ENCODE peak calls at places on chromosomes 16 and 17, in seven cellular contexts. A is IMR-90, S is trophoblast cell, L is H1, D is mesendoderm, H is mesenchymal stem cell, E is neuronal stem cell. J is an unnamed sample.

GRCh38 chr16:19804538-19805323 is 79.9 kb downstream of the GPRC5B start:
- DNase-seq in A (no peak), S (no peak), L (peak; percentile 38), D (peak; percentile 84), H (no peak), E (no peak), J (peak; percentile 85)

GRCh38 chr16:21937387-21937829 is 15.8 kb upstream of the UQCRC2 start:
- DNase-seq in A (no peak), S (no peak), L (no peak), D (no peak), H (no peak), E (no peak), J (no peak)

GRCh38 chr16:58456193-58456592 is 43.8 kb upstream of the NDRG4 start:
- DNase-seq in A (no peak), S (no peak), L (no peak), D (no peak), H (no peak), E (no peak), J (no peak)

GRCh38 chr16:65494609-65495008 is 372.7 kb upstream of the CDH11 start:
- DNase-seq in A (no peak), S (no peak), L (no peak), D (no peak), H (no peak), E (no peak), J (no peak)

GRCh38 chr17:15279011-15279477 is 13.9 kb upstream of the PMP22 start:
- DNase-seq in A (peak; percentile 97), S (peak; percentile 18), L (no peak), D (peak; percentile 34), H (peak; percentile 90), E (no peak), J (no peak)

GRCh38 chr16:70602831-70603230 is 43.5 kb upstream of the IL34 start:
- DNase-seq in A (no peak), S (no peak), L (no peak), D (no peak), H (no peak), E (no peak), J (no peak)

GRCh38 chr17:11986939-11987329 is 10.3 kb downstream of the ZNF18 start:
- DNase-seq in A (peak; percentile 60), S (peak; percentile 70), L (no peak), D (peak; percentile 65), H (peak; percentile 57), E (peak; percentile 24), J (no peak)

GRCh38 chr17:74117087-74117486 is 86.4 kb upstream of the RPL38 start:
- DNase-seq in A (no peak), S (no peak), L (no peak), D (no peak), H (no peak), E (no peak), J (peak; percentile 32)

GRCh38 chr17:67617304-67617899 is 100.3 kb upstream of the NOL11 start:
- DNase-seq in A (no peak), S (no peak), L (no peak), D (no peak), H (no peak), E (no peak), J (no peak)

GRCh38 chr17:8141741-8142140 is 10.5 kb downstream of the PER1 start:
- DNase-seq in A (no peak), S (no peak), L (no peak), D (no peak), H (no peak), E (no peak), J (no peak)

DNA sequence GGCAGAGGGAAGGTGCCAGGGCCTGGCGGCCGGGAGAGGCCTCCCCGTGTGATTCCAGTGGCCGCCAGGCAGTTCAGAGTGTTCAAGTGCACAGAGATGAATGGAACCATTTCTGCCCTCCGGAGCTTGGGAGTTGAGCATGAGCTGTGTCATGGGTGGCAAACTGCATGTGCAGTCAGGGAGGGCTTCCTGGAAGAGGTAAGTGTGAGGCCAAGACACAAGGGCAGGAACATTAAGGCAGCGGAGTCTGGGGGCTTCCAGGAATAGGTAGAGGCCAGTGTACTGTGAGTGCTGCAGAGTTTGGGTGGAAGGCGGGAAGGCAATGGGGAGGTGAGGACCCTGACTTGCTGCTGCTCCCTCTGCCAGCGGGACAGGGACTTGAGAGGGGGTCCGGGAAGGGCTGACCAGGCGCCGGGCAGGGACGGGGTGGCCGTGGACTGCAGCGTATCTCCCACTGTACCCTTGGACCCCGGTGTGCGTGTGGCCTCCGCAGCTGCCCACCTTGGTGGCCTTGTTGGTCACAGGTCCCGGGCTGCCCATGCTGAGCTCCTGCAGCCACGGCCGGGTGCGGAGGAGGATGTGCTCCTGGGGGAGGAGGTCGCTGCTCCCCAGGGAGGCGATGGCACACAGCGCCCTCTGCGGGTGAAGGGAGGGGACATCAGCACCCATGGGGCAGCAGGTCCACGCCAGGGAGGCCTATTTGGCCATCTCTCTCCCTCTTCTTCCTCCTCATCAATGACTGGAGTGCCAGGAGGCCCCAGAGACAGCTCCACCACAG is 7.5 kb upstream of the CEP131 start:
- DNase-seq in A (no peak), S (peak; percentile 40), L (no peak), D (peak; percentile 52), H (no peak), E (no peak), J (no peak)
- H3K4ac ChIP-seq in A (no peak overlapping the region), S (no peak overlapping the region), L (no peak overlapping the region), D (no peak overlapping the region), H (no peak overlapping the region), E (no peak overlapping the region), J (no peak overlapping the region)

GRCh38 chr17:1965556-1966273 is 59.4 kb downstream of the RTN4RL1 start:
- DNase-seq in A (no peak), S (peak; percentile 87), L (no peak), D (no peak), H (no peak), E (no peak), J (no peak)
- H3K4ac ChIP-seq in A (no peak overlapping the region), S (no peak overlapping the region), L (no peak overlapping the region), D (no peak overlapping the region), H (no peak overlapping the region), E (no peak overlapping the region), J (no peak overlapping the region)

GRCh38 chr16:2179576-2179975 is 16.8 kb downstream of the CASKIN1 start:
- DNase-seq in A (no peak), S (peak; percentile 63), L (no peak), D (no peak), H (no peak), E (no peak), J (no peak)

GRCh38 chr16:2178321-2179106 is 17.9 kb downstream of the CASKIN1 start:
- DNase-seq in A (no peak), S (peak; percentile 39), L (peak; percentile 62), D (peak; percentile 82), H (no peak), E (no peak), J (peak; percentile 92)

GRCh38 chr16:2180461-2180860 is 15.9 kb downstream of the CASKIN1 start:
- DNase-seq in A (no peak), S (peak; percentile 97), L (no peak), D (no peak), H (no peak), E (no peak), J (no peak)

GRCh38 chr16:2177561-2177960 is 18.8 kb downstream of the CASKIN1 start:
- DNase-seq in A (no peak), S (no peak), L (no peak), D (no peak), H (no peak), E (no peak), J (no peak)

GRCh38 chr16:2179107-2179501 is 17.3 kb downstream of the CASKIN1 start:
- DNase-seq in A (no peak), S (no peak), L (no peak), D (no peak), H (no peak), E (no peak), J (no peak)
- H3K4ac ChIP-seq in A (no peak overlapping the region), S (no peak overlapping the region), L (no peak overlapping the region), D (no peak overlapping the region), H (no peak overlapping the region), E (peak overlapping the region; percentile 53), J (no peak overlapping the region)

GRCh38 chr17:14168582-14168981 is 68.1 kb downstream of the CDRT15 start:
- DNase-seq in A (no peak), S (no peak), L (no peak), D (no peak), H (no peak), E (no peak), J (no peak)
- H3K4ac ChIP-seq in A (no peak overlapping the region), S (no peak overlapping the region), L (no peak overlapping the region), D (no peak overlapping the region), H (no peak overlapping the region), E (no peak overlapping the region), J (no peak overlapping the region)

DNA sequence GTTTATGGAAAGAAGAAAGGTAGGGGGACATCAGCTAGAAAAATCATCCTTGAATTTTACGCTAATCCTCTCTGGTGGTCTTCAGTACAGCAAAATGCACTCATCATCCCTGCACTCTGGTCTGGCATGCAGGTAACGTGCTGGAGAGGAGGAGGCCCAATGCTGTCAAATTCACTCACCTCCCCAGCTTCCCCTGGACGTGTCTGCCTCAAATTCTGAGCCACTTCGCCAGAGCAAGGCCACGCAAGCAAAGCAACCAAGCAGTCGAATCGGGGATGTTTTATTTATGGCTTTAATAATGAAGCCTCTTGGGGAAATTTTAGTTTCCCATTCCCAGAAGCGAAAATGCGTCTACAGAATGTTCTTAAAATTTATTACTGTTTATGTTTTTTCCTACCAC is 74.8 kb downstream of the YPEL2 start:
- DNase-seq in A (no peak), S (no peak), L (no peak), D (no peak), H (no peak), E (no peak), J (no peak)
- H3K4ac ChIP-seq in A (no peak overlapping the region), S (no peak overlapping the region), L (no peak overlapping the region), D (no peak overlapping the region), H (no peak overlapping the region), E (no peak overlapping the region), J (no peak overlapping the region)

DNA sequence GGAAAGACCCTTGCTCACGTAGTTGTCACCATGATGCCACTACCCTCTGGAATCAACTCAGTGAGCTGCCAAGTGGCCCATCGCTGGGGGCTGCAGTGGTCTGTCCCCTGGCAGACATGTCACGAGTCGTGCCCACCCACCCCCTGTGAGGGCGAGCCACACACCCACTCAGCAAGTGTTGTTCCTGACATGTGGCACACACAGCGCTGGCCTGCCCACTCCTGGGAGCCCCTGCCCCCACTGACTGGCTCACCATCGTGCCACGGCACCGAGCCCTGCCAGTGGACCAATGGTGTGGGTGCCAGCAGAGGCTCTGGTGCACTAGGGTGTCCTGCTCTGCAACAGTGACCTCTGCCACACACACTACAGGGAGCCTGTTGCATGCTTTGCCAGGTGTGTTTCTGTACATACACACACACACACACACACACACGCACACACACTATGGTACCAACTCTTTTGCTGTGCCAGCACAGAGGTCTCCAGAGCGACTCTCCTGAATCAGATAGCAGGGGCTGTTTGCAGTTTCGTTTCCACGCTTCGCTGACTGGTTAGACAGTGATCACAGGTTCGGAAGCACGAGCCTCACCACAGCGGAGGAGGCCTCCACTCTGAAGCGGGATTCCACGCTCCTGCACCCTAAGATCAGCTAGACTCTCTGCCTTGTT is 7.7 kb downstream of the RTN4RL1 start:
- DNase-seq in A (no peak), S (no peak), L (no peak), D (no peak), H (no peak), E (no peak), J (no peak)
- H3K4ac ChIP-seq in A (no peak overlapping the region), S (no peak overlapping the region), L (no peak overlapping the region), D (no peak overlapping the region), H (no peak overlapping the region), E (no peak overlapping the region), J (no peak overlapping the region)

GRCh38 chr16:84983308-84983707 is 28.0 kb downstream of the ZDHHC7 start:
- DNase-seq in A (no peak), S (no peak), L (no peak), D (no peak), H (no peak), E (no peak), J (no peak)
- H3K4ac ChIP-seq in A (peak overlapping the region; percentile 60), S (no peak overlapping the region), L (no peak overlapping the region), D (no peak overlapping the region), H (no peak overlapping the region), E (no peak overlapping the region), J (no peak overlapping the region)

GRCh38 chr17:82788206-82789001 is 36.5 kb downstream of the TBCD start:
- DNase-seq in A (no peak), S (no peak), L (no peak), D (no peak), H (no peak), E (no peak), J (no peak)
- H3K4ac ChIP-seq in A (no peak overlapping the region), S (no peak overlapping the region), L (no peak overlapping the region), D (no peak overlapping the region), H (no peak overlapping the region), E (no peak overlapping the region), J (no peak overlapping the region)